ENCODE peak calls at places on chromosome 16, in six cellular contexts. U is breast epithelium, E is tibial nerve, T is dorsolateral prefrontal cortex, P is GM23338, J is stomach. I is an unnamed sample.

GRCh38 chr16:85005278-85006069 is 5.9 kb downstream of the ZDHHC7 start:
- DNase-seq in P (no peak), E (peak; percentile 67), J (no peak), U (no peak), T (no peak), I (no peak)

GRCh38 chr16:29819506-29819905 is 756 bp upstream of the MVP start:
- DNase-seq in E (no peak), T (no peak), J (no peak), U (no peak), P (no peak), I (no peak)

GRCh38 chr16:88602091-88602490 is 31.9 kb downstream of the ZC3H18 start:
- DNase-seq in T (no peak), U (no peak), P (no peak), J (no peak), E (no peak), I (no peak)

GRCh38 chr16:86740817-86741799 is 162.8 kb downstream of the FOXL1 start:
- DNase-seq in U (no peak), T (no peak), P (peak; percentile 47), E (peak; percentile 15), J (no peak), I (no peak)

GRCh38 chr16:83891742-83892141 is 7.2 kb upstream of the MLYCD start:
- DNase-seq in J (no peak), P (no peak), U (no peak), E (no peak), T (no peak), I (no peak)

GRCh38 chr16:9630119-9630518 is 538.7 kb downstream of the HAPSTR1 start:
- DNase-seq in P (no peak), J (no peak), U (no peak), E (no peak), T (no peak), I (no peak)

GRCh38 chr16:82535262-82535661 is 91.5 kb upstream of the CDH13 start:
- DNase-seq in E (no peak), U (no peak), P (no peak), T (no peak), J (no peak), I (no peak)

GRCh38 chr16:81608515-81609209 is 164.1 kb downstream of the CMIP start:
- DNase-seq in J (no peak), E (peak; percentile 44), T (peak; percentile 57), U (no peak), P (no peak), I (peak; percentile 70)

GRCh38 chr16:87178977-87179376 is 138.2 kb downstream of the C16orf95 start:
- DNase-seq in U (no peak), J (no peak), E (no peak), T (no peak), P (peak; percentile 40), I (no peak)

GRCh38 chr16:28537076-28537475 is 1.7 kb downstream of the NUPR1 start:
- DNase-seq in E (no peak), J (no peak), T (no peak), P (no peak), U (no peak), I (no peak)

GRCh38 chr16:88560722-88561484 is 9.3 kb upstream of the ZC3H18 start:
- DNase-seq in T (no peak), U (no peak), J (no peak), E (no peak), P (peak; percentile 79), I (no peak)

GRCh38 chr16:4840984-4841383 is 6.1 kb downstream of the GLYR1 start:
- DNase-seq in T (no peak), E (no peak), P (no peak), J (no peak), U (no peak), I (no peak)
- H3K4me3 ChIP-seq in T (no peak overlapping the region), E (no peak overlapping the region), P (no peak overlapping the region), J (no peak overlapping the region), U (no peak overlapping the region), I (no peak overlapping the region)

GRCh38 chr16:4011940-4012629 is 104.2 kb downstream of the ADCY9 start:
- DNase-seq in P (no peak), E (no peak), U (no peak), J (no peak), T (no peak), I (no peak)
- H3K4me3 ChIP-seq in P (no peak overlapping the region), E (no peak overlapping the region), U (no peak overlapping the region), J (no peak overlapping the region), T (no peak overlapping the region), I (no peak overlapping the region)

DNA sequence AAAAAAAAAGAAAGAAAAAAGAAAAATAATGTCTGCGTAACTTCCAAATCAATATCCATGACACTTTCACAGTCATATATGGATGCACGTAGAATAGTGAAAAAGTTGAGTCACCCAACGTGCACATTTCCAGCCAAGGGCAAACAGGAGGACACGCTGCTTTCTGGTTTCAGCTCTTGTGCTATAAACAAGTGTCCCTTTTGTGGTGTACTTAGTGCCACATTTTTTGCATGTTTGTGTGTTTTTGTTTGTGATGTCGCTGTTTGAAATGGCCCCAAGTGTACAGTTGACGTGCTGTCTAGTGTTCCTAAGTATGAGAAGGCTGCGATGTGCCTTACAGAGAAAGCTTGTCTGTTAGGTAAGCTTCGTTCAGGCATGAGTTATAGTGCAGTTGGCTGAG is 2.9 kb downstream of the CHD9 start:
- DNase-seq in P (no peak), J (no peak), T (no peak), E (no peak), U (no peak), I (no peak)
- H3K4me3 ChIP-seq in P (no peak overlapping the region), J (no peak overlapping the region), T (no peak overlapping the region), E (no peak overlapping the region), U (no peak overlapping the region), I (no peak overlapping the region)

DNA sequence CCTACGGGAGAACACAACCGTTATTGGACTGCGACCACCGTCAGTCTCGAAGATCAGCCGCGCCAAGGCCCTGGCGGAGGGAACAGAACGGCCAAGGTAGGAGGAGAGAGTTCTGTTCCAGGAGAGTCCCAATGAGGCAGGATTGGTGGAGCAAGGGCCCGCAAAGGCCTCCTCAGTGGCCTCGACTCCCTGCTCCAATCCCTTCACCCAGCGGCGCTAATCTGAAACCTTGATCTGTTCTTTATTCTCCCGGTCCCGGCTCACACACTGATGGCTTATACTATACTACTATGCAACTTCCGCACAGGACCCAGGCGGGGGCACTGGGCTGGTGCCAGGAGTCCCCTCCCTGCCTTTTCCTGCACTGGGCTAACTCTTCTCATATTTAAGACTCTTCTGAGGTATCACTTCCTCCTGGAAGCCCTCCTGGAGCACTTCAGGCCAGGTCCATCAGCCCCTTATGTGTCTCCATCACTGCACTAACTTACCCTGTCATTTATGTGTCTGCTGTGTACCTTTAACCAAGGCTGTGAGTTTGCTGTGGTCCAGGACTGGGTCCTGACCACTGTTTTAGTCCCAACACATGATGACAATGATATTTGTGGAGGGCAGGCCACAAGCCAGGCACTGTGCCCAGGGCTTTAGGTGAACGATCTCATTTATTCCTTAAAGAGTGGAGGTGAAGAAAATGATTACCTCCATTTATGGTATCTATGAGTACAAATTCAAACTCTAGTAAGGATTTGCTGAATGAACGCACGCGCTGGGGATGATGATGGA is 6.9 kb downstream of the CCDC102A start:
- DNase-seq in U (no peak), T (no peak), J (no peak), P (peak; percentile 46), E (no peak), I (no peak)
- H3K4me3 ChIP-seq in U (no peak overlapping the region), T (no peak overlapping the region), J (no peak overlapping the region), P (peak overlapping the region; percentile 68), E (no peak overlapping the region), I (no peak overlapping the region)

DNA sequence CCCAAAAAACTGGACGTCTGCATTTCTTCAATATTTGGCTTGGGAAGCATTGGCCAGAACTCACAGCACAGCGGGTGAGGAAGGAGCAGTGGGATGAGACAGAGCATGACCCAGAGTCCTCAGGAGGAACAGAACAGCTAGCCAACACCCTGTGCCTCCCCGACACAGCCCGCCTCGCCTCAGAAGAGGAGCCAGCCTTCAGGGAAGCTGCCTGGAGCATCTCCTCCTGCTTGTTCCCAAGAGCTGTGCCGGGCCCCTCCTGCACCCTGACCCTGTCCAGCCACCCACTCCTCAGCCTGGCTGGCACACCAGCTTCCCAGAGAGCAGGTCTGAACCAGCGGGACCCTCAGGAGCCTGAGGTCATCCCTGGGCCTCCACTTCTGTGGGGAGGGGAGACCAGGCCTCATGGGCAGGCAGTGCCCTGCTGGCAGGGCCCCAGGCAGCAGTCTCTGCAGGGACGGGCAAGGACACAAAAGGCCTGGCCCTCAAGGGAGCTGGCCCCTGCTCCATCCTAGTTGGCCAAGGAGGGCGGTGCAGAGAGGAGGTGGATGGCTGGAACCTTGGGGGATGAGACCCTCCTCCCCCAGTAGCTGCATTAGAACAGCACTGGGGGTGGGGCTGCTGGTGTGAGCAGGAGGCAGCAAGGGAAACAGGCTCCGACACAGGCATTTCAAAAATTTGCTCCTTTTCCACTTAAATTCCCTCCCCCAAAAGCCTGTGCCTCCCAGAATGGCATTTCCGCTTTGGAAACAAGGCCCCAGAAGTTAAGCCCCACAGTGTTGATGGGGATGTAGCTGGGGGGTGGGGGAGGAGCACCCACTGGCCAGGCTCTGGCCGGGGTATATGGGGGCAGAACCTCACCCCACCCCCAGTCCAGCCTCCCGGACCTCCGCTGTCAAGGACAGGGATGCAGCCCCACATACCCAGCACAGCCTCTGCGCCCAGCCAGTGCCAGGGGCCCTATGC is 1.8 kb upstream of the BCAR1 start:
- DNase-seq in T (no peak), J (no peak), P (peak; percentile 99), U (no peak), E (no peak), I (no peak)
- H3K4me3 ChIP-seq in T (no peak overlapping the region), J (no peak overlapping the region), P (peak overlapping the region; percentile 58), U (no peak overlapping the region), E (no peak overlapping the region), I (no peak overlapping the region)

GRCh38 chr16:67392301-67393059 is 818 bp downstream of the TPPP3 start:
- DNase-seq in J (no peak), P (no peak), U (no peak), E (no peak), T (no peak), I (peak; percentile 64)
- H3K4me3 ChIP-seq in J (peak overlapping the region; percentile 33), P (peak overlapping the region; percentile 61), U (peak overlapping the region; percentile 42), E (peak overlapping the region; percentile 28), T (peak overlapping the region; percentile 61), I (peak overlapping the region; percentile 52)

DNA sequence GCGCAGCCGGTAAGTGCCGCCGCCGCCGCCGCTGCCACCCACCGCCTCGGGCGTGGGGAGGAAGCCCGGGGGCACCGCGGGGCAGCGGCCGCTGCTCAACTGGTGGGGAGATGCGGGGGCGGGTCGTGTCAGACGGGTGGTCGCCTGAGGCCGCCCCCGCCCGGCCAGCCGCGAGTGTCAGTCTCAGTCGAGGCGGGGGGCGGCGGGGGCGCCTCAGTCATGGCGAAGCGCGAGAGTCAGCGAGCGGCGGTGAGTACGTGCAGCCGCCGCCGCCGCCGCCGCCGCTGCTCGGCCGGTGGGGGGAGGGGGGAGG is 76.2 kb downstream of the CHD9 start:
- DNase-seq in J (peak; percentile 31), T (no peak), E (no peak), P (no peak), U (no peak), I (no peak)
- H3K4me3 ChIP-seq in J (peak overlapping the region; percentile 88), T (peak overlapping the region; percentile 88), E (peak overlapping the region; percentile 82), P (peak overlapping the region; percentile 76), U (peak overlapping the region; percentile 84), I (peak overlapping the region; percentile 91)

I was measured in suprapubic skin.